ENCODE peak calls at places on chromosomes 13 and 19, in four cellular contexts. B, J, W and V are unnamed samples.

GRCh38 chr13:43054803-43055802 is 31.7 kb downstream of the DNAJC15 start:
- DNase-seq in W (peak; percentile 75), B (no peak), J (no peak), V (no peak)

GRCh38 chr13:27919934-27920676 is at the start of gene PDX1:
- DNase-seq in J (no peak), W (no peak), B (no peak), V (no peak)

GRCh38 chr13:44155422-44156293 is 218.0 kb upstream of the SERP2 start:
- DNase-seq in W (no peak), B (no peak), J (peak; percentile 27), V (no peak)

GRCh38 chr19:7928741-7929701 is 3.1 kb upstream of the CTXN1 start:
- DNase-seq in W (peak; percentile 53), B (no peak), J (peak; percentile 66), V (peak; percentile 43)

GRCh38 chr19:54248016-54248601 is 5.5 kb upstream of the LILRA6 start:
- DNase-seq in W (no peak), J (no peak), B (no peak), V (no peak)

GRCh38 chr19:33639034-33639681 is 17.4 kb downstream of the CHST8 start:
- DNase-seq in B (no peak), W (no peak), J (no peak), V (no peak)

GRCh38 chr13:111227405-111227804 is 93.0 kb upstream of the TEX29 start:
- DNase-seq in J (no peak), B (no peak), W (no peak), V (no peak)

GRCh38 chr13:109362606-109363005 is 423.8 kb downstream of the IRS2 start:
- DNase-seq in W (no peak), J (no peak), B (no peak), V (no peak)

GRCh38 chr13:32669030-32669646 is 82.9 kb downstream of the PDS5B start:
- DNase-seq in W (peak; percentile 53), J (peak; percentile 24), B (no peak), V (peak; percentile 48)

GRCh38 chr13:33262069-33262487 is 23.5 kb downstream of the STARD13 start:
- DNase-seq in B (no peak), J (no peak), W (peak; percentile 88), V (peak; percentile 21)

GRCh38 chr19:18021121-18021755 is 13.3 kb downstream of the ARRDC2 start:
- DNase-seq in B (no peak), J (peak; percentile 79), W (no peak), V (peak; percentile 65)

GRCh38 chr19:5113101-5113557 is 144.2 kb downstream of the KDM4B start:
- DNase-seq in J (no peak), W (no peak), B (no peak), V (no peak)

GRCh38 chr19:11581740-11582139 is 4.3 kb upstream of the ACP5 start:
- DNase-seq in J (peak; percentile 37), B (peak; percentile 96), W (no peak), V (no peak)

GRCh38 chr19:29476528-29476927 is 49.3 kb upstream of the VSTM2B start:
- DNase-seq in W (no peak), B (no peak), J (no peak), V (no peak)

GRCh38 chr19:58338825-58339558 is 12.2 kb downstream of the ZSCAN22 start:
- DNase-seq in J (no peak), W (no peak), B (no peak), V (no peak)

GRCh38 chr13:111158136-111158805 is 43.2 kb downstream of the ARHGEF7 start:
- DNase-seq in W (no peak), B (no peak), J (no peak), V (no peak)

GRCh38 chr19:56619131-56619530 is 23.8 kb upstream of the SMIM17 start:
- DNase-seq in J (no peak), B (no peak), W (no peak), V (no peak)

GRCh38 chr19:2663920-2664571 is 38.4 kb downstream of the GNG7 start:
- DNase-seq in B (no peak), W (no peak), J (no peak), V (no peak)

GRCh38 chr19:29576761-29577661 is 29.1 kb upstream of the POP4 start:
- DNase-seq in W (no peak), B (peak; percentile 34), J (no peak), V (no peak)

GRCh38 chr13:99431927-99432636 is 69.2 kb upstream of the TM9SF2 start:
- DNase-seq in W (no peak), B (peak; percentile 85), J (no peak), V (no peak)

GRCh38 chr19:48999481-49000325 is 6.0 kb downstream of the RUVBL2 start:
- DNase-seq in B (no peak), J (peak; percentile 40), W (no peak), V (peak; percentile 81)

GRCh38 chr13:44710576-44710975 is 134.4 kb upstream of the TSC22D1 start:
- DNase-seq in W (no peak), B (peak; percentile 5), J (no peak), V (peak; percentile 49)

GRCh38 chr13:104198811-104199210 is 1132.6 kb upstream of the SLC10A2 start:
- DNase-seq in B (no peak), J (no peak), W (no peak), V (no peak)

GRCh38 chr13:54980651-54981050 is 1952.0 kb downstream of the OLFM4 start:
- DNase-seq in W (no peak), J (no peak), B (no peak), V (no peak)

GRCh38 chr13:38361551-38362262 is 12.1 kb downstream of the UFM1 start:
- DNase-seq in W (no peak), J (no peak), B (no peak), V (no peak)
- TF ChIP-seq CHD4 in W (no peak), J (no peak), B (no peak), V (no peak)

GRCh38 chr19:39412100-39412866 is at the start of gene PLEKHG2:
- DNase-seq in W (peak; percentile 98), J (peak; percentile 92), B (peak; percentile 99), V (peak; percentile 100)
- TF ChIP-seq CHD4 in W (peak; percentile 76), J (no peak), B (no peak), V (no peak)

GRCh38 chr19:19405919-19406877 is 723 bp downstream of the GATAD2A start:
- DNase-seq in B (no peak), W (no peak), J (peak; percentile 65), V (peak; percentile 30)
- TF ChIP-seq CHD4 in B (no peak), W (no peak), J (no peak), V (no peak)

DNA sequence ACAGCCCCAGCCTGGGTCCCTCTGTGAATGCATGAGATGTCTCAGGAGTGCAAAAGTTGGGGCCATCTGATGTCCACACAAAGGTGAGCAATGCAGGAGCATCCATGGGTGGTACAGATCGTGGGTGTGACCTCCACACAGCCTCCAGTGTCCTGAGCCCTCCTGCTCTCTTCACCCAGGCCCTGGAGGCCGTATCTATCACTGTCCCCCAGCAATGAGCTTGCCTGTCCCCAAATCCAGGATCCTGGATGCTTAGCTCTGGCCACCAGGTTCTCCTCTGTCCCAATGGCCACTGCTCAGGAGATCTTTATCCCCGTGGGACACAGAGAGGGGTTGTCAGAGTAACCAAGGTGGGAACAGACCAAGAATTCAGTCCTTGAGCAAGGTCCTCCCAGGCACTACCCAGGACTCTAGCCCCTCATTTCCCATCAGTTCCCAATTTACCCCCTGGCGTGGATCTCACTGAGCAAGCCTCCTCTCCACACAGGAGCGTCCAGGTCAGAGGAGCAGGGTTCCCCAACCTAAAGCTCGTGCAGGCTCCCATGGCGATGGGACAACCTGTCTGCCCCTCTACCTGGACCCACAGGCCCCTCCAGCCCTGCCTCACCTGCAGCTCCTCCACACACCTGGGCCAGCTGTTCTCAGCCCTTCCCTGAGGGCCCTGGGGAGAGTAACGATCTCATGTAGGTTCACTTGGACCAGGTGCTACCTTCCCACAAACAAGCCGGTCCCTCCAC is 11.3 kb downstream of the CEACAM21 start:
- DNase-seq in J (no peak), W (no peak), B (no peak), V (no peak)
- TF ChIP-seq CHD4 in J (no peak), W (no peak), B (no peak), V (no peak)

DNA sequence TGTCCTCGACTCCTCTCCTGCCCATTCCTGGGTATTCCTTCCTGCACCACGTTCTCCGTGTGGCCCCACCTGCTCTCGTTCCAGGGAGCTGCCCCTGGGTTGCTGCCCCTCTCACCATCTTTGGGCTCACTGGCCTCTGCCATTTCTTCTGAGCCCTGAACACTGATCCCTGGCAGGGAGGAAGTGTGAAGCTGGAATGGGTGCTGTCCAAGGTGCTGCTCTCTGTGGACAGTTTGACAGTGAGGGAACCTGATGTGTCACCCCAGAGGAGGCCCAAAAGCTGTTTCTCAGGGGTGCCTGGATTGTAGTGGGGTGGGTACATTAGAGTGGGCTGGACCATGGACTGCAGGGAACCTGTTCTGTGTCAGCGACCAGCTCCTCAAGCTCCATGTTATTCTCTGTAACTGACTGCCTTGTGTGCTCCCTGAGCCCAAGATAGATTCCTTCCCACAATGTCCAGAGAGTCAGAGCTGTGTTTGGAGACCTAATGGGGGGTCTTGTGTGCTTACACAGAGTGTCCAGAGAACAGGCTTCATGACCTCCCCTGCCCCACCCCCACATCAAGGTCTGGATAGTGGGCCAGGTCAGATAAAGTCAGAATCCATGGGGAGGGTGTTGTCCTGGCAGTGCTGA is 7.2 kb upstream of the CEACAM8 start:
- DNase-seq in J (peak; percentile 27), B (no peak), W (peak; percentile 9), V (peak; percentile 31)
- TF ChIP-seq CHD4 in J (no peak), B (no peak), W (no peak), V (no peak)

DNA sequence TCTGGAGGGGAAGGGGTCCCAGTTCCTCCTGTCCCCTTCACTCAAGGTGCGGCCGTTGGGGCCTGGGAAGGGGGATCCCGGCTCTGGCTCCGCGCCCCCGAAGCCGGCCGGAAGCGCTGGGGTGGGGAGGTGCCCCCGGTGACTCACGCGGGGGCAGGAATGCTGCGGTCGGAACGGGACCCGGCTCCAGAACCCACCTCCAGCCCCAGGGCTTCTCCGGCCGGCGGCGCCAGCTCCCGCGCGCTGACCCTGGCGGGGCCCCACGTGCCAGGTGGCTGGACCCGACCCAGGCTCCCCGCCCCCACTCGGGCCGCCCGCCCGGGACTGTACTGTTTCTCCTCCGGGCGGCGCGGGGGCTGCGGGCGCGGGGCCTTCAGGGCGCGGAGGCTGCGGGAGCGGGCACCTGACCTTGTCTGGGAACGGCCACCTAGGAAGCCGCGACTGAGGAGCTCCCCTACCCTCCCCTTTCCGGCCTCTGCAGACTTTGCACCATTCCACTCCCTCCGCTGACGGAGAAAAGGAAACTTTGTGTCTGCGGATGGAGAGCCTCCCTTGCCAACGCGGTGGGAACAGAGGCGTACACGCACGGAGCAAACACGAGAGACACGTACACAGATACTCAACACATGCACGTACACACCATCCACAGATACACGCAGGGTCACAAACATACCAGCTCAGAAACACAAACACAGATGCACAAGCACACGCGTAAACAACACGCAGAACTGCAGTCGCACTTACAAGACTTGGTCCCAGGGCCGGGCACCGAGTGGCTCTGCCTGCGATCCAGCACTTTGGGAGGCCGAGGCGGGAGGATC is 7.2 kb downstream of the AXL start:
- DNase-seq in B (no peak), J (peak; percentile 93), W (peak; percentile 68), V (peak; percentile 95)
- TF ChIP-seq CHD4 in B (no peak), J (no peak), W (peak; percentile 17), V (no peak)